ENCODE peak calls at places on chromosomes 6 and 20, in six cellular contexts. V is IMR-90, C is PC-3, H is neuronal stem cell, A is fibroblast of lung, T is mesenchymal stem cell. J is an unnamed sample. For H3K36me3, the result is how much of the 10 kb centered on the place peaks cover.

GRCh38 chr6:87714093-87714809 is 12.2 kb upstream of the AKIRIN2 start:
- DNase-seq in T (peak), A (peak), V (peak), C (peak), H (no peak), J (peak)

GRCh38 chr6:74927299-74927698 is 278.6 kb downstream of the COL12A1 start:
- DNase-seq in T (no peak), A (no peak), V (no peak), C (no peak), H (no peak), J (no peak)

GRCh38 chr6:136582702-136583471 is 32.7 kb upstream of the MAP7 start:
- DNase-seq in V (peak), H (no peak), A (peak), C (peak), T (peak), J (peak)

GRCh38 chr6:21033095-21033494 is 498.8 kb downstream of the CDKAL1 start:
- DNase-seq in C (no peak), V (no peak), T (no peak), H (no peak), A (no peak), J (no peak)

GRCh38 chr6:161922631-161923119 is 648.8 kb upstream of the AGPAT4 start:
- DNase-seq in C (peak), T (peak), V (peak), H (no peak), A (peak), J (peak)

GRCh38 chr6:5501837-5502236 is 240.5 kb downstream of the FARS2 start:
- DNase-seq in V (no peak), T (no peak), C (no peak), A (no peak), H (no peak), J (peak)

GRCh38 chr20:12699374-12700228 is 309.2 kb upstream of the SPTLC3 start:
- DNase-seq in T (no peak), C (no peak), A (no peak), V (no peak), H (no peak), J (no peak)

GRCh38 chr6:108653864-108654402 is 93.2 kb downstream of the FOXO3 start:
- DNase-seq in V (peak), T (no peak), C (peak), H (no peak), A (peak), J (peak)

GRCh38 chr20:46164166-46164565 is 46.1 kb downstream of the CD40 start:
- DNase-seq in H (no peak), T (no peak), A (no peak), C (no peak), V (no peak), J (no peak)

GRCh38 chr20:1001981-1002681 is at the start of gene RSPO4:
- DNase-seq in H (no peak), T (no peak), V (no peak), C (no peak), A (no peak), J (no peak)

GRCh38 chr6:41942045-41942851 is 640 bp upstream of the CCND3 start:
- DNase-seq in C (no peak), T (no peak), A (peak), H (no peak), V (peak), J (peak)

GRCh38 chr6:29011276-29011734 is 6.2 kb upstream of the ZNF311 start:
- DNase-seq in T (peak), A (peak), C (peak), H (peak), V (peak), J (peak)

GRCh38 chr6:109336221-109336955 is 45.9 kb downstream of the CD164 start:
- DNase-seq in T (peak), C (peak), A (peak), H (no peak), V (peak), J (no peak)

GRCh38 chr6:117425431-117426153 is at the start of gene ROS1:
- DNase-seq in T (no peak), V (no peak), A (no peak), C (no peak), H (no peak), J (no peak)

GRCh38 chr6:149840345-149841075 is 23.6 kb downstream of the LRP11 start:
- DNase-seq in H (no peak), V (peak), T (peak), A (peak), C (peak), J (peak)

GRCh38 chr6:125827788-125828313 is 37.1 kb downstream of the NCOA7 start:
- DNase-seq in H (no peak), A (no peak), V (no peak), C (no peak), T (no peak), J (no peak)

GRCh38 chr20:13101701-13102100 is 92.9 kb downstream of the SPTLC3 start:
- DNase-seq in H (no peak), A (peak), V (peak), C (no peak), T (peak), J (peak)

GRCh38 chr6:74991573-74992332 is 214.1 kb downstream of the COL12A1 start:
- DNase-seq in A (peak), T (peak), H (no peak), V (peak), C (peak), J (peak)

GRCh38 chr6:143594647-143595046 is 83.1 kb upstream of the PHACTR2 start:
- DNase-seq in H (no peak), V (peak), A (no peak), T (peak), C (no peak), J (peak)

GRCh38 chr6:47671777-47672176 is 26.6 kb upstream of the ADGRF4 start:
- DNase-seq in C (no peak), A (no peak), T (no peak), H (no peak), V (no peak), J (no peak)

GRCh38 chr6:47674673-47675072 is 23.7 kb upstream of the ADGRF4 start:
- DNase-seq in T (no peak), V (no peak), H (no peak), C (no peak), A (no peak), J (no peak)

GRCh38 chr6:47672816-47673215 is 25.6 kb upstream of the ADGRF4 start:
- DNase-seq in H (no peak), V (no peak), A (no peak), C (no peak), T (no peak), J (peak)

GRCh38 chr6:47670851-47671250 is 27.5 kb upstream of the ADGRF4 start:
- DNase-seq in H (peak), V (no peak), C (no peak), T (no peak), A (no peak), J (no peak)

DNA sequence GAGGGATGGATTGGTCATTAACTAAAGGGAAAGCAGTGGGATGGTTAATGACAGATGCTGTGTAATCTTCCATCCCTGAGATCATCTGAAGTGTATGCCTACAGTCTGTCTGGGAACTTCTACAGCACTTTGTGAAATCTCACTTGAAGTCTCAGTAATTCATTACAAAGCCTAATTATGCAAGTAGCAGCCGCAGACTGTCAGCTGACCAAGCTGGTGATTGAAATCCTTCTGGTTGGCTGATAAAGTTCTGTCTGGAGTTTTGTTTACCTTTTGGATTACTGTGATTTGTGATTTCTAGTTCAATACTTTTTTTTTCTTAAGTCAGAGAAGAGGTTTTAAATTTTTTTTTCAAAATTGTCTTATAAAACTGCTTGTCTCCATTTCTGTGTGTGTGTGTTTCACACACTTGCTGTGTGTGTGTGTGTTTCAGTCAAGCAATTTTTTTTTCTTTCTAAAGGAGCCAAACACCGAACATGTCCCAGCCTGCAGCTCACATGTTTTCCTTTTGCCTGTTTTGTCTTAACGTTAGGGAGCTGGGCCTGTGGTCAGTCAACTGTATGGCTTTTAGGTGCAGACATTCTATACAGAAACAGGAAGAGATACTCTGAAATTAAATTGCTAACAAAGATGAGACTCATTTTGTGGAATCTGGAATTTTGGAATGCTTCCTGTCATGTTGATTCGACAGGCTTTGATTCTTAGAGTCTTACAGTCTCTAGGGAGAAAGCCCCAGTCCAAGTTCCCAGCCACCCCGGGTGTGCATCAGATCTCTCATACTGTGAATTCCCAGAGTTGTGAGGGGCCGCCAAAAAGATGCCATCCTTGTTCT is 28.5 kb upstream of the ADGRF4 start:
- DNase-seq in C (no peak), A (peak), V (no peak), H (peak), T (peak), J (peak)
- H3K9ac ChIP-seq in C (no peak), A (no peak), V (no peak), H (no peak), T (peak), J (no peak)

GRCh38 chr20:44019638-44020335 is 105.1 kb downstream of the TOX2 start:
- DNase-seq in C (peak), V (peak), H (no peak), T (peak), A (peak), J (peak)
- H3K4me2 ChIP-seq in C (no peak), V (no peak), H (no peak), T (no peak), A (peak), J (peak)

GRCh38 chr6:138109042-138109997 is 2.1 kb upstream of the PERP start:
- DNase-seq in H (peak), V (peak), T (peak), C (peak), A (peak), J (peak)
- H3K36me3 ChIP-seq in H (under half), V (under half), T (under half), C (under half), A (under half), J (under half)

GRCh38 chr20:58378704-58379103 is 10.3 kb upstream of the VAPB start:
- DNase-seq in A (no peak), H (no peak), C (no peak), T (no peak), V (no peak), J (no peak)
- H3K9ac ChIP-seq in A (no peak), H (no peak), C (no peak), T (no peak), V (no peak), J (no peak)

GRCh38 chr6:32625137-32625536 is 12.1 kb upstream of the HLA-DQA1 start:
- DNase-seq in A (no peak), H (no peak), T (no peak), V (no peak), C (no peak), J (no peak)
- H3K4me2 ChIP-seq in A (no peak), H (no peak), T (no peak), V (no peak), C (no peak), J (no peak)

GRCh38 chr20:37185681-37186080 is 6.3 kb upstream of the MROH8 start:
- DNase-seq in C (no peak), H (no peak), A (no peak), T (no peak), V (no peak), J (no peak)
- H3K36me3 ChIP-seq in C (half or more), H (under half), A (under half), T (half or more), V (under half), J (under half)

DNA sequence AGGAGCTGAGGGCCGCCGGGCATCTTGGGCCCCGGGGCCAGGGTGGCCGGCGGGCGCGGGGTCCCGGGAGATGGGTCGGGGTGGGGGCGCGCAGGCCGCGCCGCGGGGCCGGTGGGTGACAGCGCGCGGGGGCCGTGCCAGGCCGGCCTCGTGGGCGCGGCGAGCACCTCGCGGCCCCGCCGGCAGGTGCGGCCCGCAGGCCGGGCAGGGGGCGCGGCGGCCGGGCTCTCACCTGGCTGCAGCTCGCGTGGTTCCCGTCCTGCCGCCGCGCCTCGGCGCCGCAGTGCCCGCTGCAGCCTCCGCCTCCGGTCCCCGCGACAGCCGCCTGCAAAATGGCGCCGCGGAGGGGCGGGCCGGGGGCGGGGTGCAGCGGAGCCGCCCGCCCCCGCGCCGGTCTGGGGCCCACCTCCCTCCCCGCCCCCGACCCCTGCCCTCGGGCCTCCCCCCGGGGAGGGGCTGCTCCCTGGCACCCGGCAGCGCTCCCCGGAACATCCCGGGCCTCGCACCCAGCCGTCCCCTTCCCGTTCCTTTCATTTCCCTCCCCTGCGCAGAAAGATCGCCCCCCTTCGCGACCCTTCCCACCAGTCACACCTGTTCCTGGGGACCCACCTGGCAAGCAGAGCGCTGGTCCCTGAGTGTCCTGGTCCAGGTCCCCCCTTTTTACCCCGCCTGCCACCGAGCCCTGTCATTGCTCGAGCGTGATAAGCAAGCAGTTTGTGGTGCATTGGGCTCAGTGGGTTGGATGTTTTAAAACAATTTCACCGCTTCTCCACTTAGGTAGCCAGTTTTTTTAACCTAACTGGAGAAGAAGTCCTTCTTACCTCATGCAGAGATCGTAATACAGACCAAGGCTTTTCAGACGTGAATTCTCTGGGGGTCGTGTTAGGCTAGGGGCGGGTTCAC is at the start of gene SLC23A2:
- DNase-seq in T (peak), H (no peak), C (peak), V (no peak), A (no peak), J (peak)
- H3K9ac ChIP-seq in T (peak), H (peak), C (peak), V (peak), A (peak), J (peak)

DNA sequence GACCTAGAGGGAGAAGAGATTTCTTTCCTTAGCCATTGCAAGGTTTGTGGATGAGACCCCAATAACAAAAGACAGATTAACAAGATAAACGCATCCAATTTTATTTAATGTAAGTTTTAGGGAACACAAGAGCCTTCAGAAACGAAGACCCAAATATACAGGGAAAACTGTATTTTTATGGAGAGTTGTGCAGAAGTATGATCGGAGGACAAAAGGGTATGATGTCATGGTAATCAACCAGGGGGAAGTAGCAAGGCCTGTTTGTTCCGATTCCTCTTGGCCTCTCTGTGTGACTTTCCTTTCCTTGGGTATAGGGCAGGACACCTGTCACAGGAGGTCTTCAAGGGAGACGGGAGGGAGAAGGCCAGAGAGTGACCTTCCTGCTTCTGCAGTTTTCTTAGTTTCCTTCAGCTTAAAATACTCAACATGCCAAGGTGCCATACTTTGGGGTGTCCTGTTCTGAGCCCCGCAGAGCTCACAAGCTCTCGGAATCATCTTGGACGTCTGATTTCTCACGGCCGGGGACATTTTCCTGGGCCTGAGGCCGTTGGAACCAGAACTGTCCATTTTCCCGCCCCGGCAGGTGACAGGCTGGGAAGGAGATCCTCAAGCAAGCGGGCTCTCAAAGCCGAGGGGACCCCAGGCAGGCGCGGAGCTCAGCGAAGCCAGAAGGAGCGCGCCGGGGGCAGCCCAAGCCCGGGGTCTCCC is 21.7 kb downstream of the TMC2 start:
- DNase-seq in C (no peak), V (no peak), A (no peak), H (no peak), T (no peak), J (no peak)
- H3K4me2 ChIP-seq in C (no peak), V (no peak), A (no peak), H (peak), T (no peak), J (peak)

GRCh38 chr6:35229304-35229703 is 15.5 kb downstream of the SCUBE3 start:
- DNase-seq in C (no peak), H (no peak), A (no peak), T (no peak), V (no peak), J (no peak)
- H3K36me3 ChIP-seq in C (under half), H (under half), A (under half), T (under half), V (under half), J (under half)

J was measured in astrocyte.